ENCODE peak calls at places on chromosomes 6 and 20, in six cellular contexts. R is tibial artery, G is A549, A is endothelial cell of umbilical vein, X is HCT116, I is sigmoid colon. M is an unnamed sample.

GRCh38 chr6:151196571-151196970 is 43.2 kb upstream of the AKAP12 start:
- DNase-seq in X (no peak), I (peak), A (no peak), G (no peak), R (peak), M (peak)

GRCh38 chr20:15487030-15487429 is 1086.2 kb downstream of the KIF16B start:
- DNase-seq in A (no peak), I (no peak), X (no peak), G (no peak), R (no peak), M (no peak)

GRCh38 chr6:157520986-157521664 is 140.1 kb downstream of the ZDHHC14 start:
- DNase-seq in A (no peak), X (no peak), I (no peak), G (no peak), R (no peak), M (no peak)

GRCh38 chr6:166592818-166593217 is 6.3 kb upstream of the RAMACL start:
- DNase-seq in G (no peak), R (no peak), I (no peak), X (no peak), A (no peak), M (no peak)

GRCh38 chr20:10686356-10687169 is 12.8 kb upstream of the JAG1 start:
- DNase-seq in A (no peak), R (no peak), X (no peak), I (no peak), G (no peak), M (no peak)

GRCh38 chr6:158431036-158431435 is 118.8 kb downstream of the TULP4 start:
- DNase-seq in G (no peak), A (no peak), X (no peak), R (no peak), I (no peak), M (no peak)

GRCh38 chr6:131015630-131016263 is 47.3 kb downstream of the EPB41L2 start:
- DNase-seq in A (peak), R (no peak), G (no peak), I (no peak), X (no peak), M (peak)

GRCh38 chr20:11117808-11118528 is 444.2 kb upstream of the JAG1 start:
- DNase-seq in I (no peak), R (no peak), A (peak), G (peak), X (peak), M (no peak)

GRCh38 chr6:72238900-72239299 is 352.6 kb downstream of the RIMS1 start:
- DNase-seq in I (no peak), R (no peak), G (no peak), X (no peak), A (no peak), M (no peak)

GRCh38 chr6:100904316-100904715 is 23.2 kb upstream of the ASCC3 start:
- DNase-seq in G (no peak), X (no peak), R (no peak), I (no peak), A (no peak), M (no peak)

GRCh38 chr6:130593200-130593599 is 227.4 kb downstream of the TMEM200A start:
- DNase-seq in G (no peak), I (no peak), R (no peak), A (no peak), X (no peak), M (no peak)

GRCh38 chr6:111253999-111254778 is 166.9 kb downstream of the SLC16A10 start:
- DNase-seq in R (no peak), A (no peak), X (no peak), I (no peak), G (no peak), M (no peak)

GRCh38 chr6:135909737-135910387 is 58.4 kb downstream of the PDE7B start:
- DNase-seq in R (no peak), G (peak), I (no peak), X (peak), A (peak), M (peak)

GRCh38 chr6:28922841-28923317 is 906 bp downstream of the TRIM27 start:
- DNase-seq in X (no peak), R (peak), A (peak), I (no peak), G (peak), M (no peak)

GRCh38 chr6:159837141-159837490 is 37.0 kb downstream of the PNLDC1 start:
- DNase-seq in A (no peak), G (no peak), I (no peak), R (no peak), X (no peak), M (no peak)

GRCh38 chr20:5008743-5009142 is 7.4 kb upstream of the SLC23A2 start:
- DNase-seq in R (no peak), I (no peak), G (no peak), A (no peak), X (no peak), M (no peak)

GRCh38 chr20:41230136-41230535 is 87.4 kb downstream of the ZHX3 start:
- DNase-seq in A (no peak), G (no peak), I (no peak), R (no peak), X (no peak), M (no peak)

GRCh38 chr6:29678114-29678513 is 2.8 kb downstream of the ZFP57 start:
- DNase-seq in A (no peak), I (no peak), G (no peak), R (no peak), X (no peak), M (no peak)

GRCh38 chr6:4268171-4268570 is 132.8 kb upstream of the ECI2 start:
- DNase-seq in G (no peak), A (no peak), R (no peak), I (no peak), X (no peak), M (no peak)

GRCh38 chr6:4259391-4259790 is 124.0 kb upstream of the ECI2 start:
- DNase-seq in X (no peak), R (no peak), A (no peak), I (no peak), G (no peak), M (no peak)

GRCh38 chr6:4265740-4266139 is 130.4 kb upstream of the ECI2 start:
- DNase-seq in X (no peak), A (no peak), R (no peak), I (no peak), G (no peak), M (no peak)

GRCh38 chr6:4262506-4262905 is 127.1 kb upstream of the ECI2 start:
- DNase-seq in A (no peak), R (no peak), G (no peak), X (no peak), I (no peak), M (peak)

DNA sequence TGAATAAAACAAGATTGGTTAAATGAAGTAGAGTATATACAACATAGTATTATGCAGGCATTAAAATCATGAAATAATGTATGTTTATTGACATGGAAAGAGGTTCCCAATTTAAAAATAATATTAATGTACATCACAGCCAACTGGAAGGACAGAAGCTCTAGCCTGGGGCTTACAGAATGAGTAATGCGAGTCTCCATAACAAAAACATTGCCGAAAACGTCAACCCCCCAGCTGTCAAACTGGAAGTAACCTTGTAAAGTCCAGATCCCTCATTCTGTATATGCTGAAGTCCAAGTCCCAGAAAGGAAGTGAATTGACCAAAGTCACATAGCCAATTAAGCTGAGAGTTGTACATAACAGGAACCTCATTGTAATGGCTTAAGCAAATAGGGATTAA is 128.7 kb upstream of the ECI2 start:
- DNase-seq in R (no peak), I (no peak), A (no peak), X (no peak), G (no peak), M (no peak)
- H3K4me3 ChIP-seq in R (no peak), I (no peak), A (no peak), X (no peak), G (no peak), M (no peak)

GRCh38 chr20:53956013-53956715 is 114.2 kb downstream of the BCAS1 start:
- DNase-seq in X (no peak), I (no peak), G (no peak), A (no peak), R (no peak), M (no peak)

GRCh38 chr20:53957421-53958172 is 112.8 kb downstream of the BCAS1 start:
- DNase-seq in R (no peak), G (no peak), A (peak), X (no peak), I (no peak), M (no peak)

GRCh38 chr20:53952528-53953096 is 117.8 kb downstream of the BCAS1 start:
- DNase-seq in X (no peak), G (no peak), A (no peak), R (no peak), I (no peak), M (no peak)

GRCh38 chr20:53958240-53958639 is 112.2 kb downstream of the BCAS1 start:
- DNase-seq in R (no peak), G (no peak), I (no peak), X (no peak), A (no peak), M (no peak)

DNA sequence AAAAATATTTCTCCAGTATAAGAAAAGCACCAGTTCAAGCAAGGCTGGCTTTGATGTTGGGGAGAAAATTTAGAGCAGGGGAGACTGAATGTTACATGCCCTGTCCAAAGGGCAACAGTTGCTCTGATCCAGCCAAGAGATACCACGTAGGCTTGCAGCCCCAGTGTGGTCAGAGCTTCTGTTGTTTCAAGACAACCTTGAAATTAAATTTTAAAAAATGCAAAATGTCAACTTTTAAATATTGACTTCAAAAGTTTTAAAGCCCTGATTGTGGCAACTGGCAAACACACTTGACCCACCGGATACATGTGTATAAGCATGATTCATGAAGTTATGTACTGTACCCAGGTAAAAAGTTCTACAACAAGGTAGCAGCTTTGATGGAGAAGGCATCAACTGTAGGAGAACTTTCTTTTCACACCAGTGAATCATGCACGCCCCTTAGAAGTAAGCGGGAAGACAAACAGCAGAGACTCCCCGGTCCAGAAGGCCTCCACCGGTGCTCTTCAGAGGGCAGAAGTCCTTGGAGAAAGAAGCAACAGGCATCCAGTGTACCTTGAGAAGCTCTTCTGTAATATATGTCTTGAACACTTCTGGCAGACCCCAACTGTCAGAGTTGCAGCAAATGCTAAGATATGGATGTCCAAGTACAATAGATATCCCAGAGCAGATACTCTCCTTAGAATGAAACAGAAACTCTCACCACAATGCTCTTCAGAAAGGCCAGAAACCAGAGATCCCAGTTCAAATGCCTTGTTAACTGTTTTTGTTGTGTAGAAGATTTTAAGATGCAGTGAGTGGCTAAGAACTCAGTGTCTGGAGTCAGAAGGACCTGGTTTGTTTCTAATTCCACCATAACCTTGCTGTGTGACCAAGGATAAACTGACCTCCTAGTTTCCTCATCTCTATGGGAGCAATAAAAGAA is 115.4 kb downstream of the BCAS1 start:
- DNase-seq in X (no peak), R (no peak), G (no peak), A (no peak), I (no peak), M (no peak)
- TF ChIP-seq CTCF in X (no peak), R (no peak), G (no peak), A (no peak), I (no peak), M (no peak)

GRCh38 chr6:35929601-35930000 is 8.7 kb upstream of the SRPK1 start:
- DNase-seq in G (no peak), I (no peak), R (no peak), X (no peak), A (no peak), M (no peak)

GRCh38 chr6:35926509-35927215 is 5.8 kb upstream of the SRPK1 start:
- DNase-seq in G (no peak), I (no peak), R (no peak), A (no peak), X (no peak), M (no peak)

GRCh38 chr6:35933844-35934243 is 12.9 kb upstream of the SRPK1 start:
- DNase-seq in A (no peak), X (no peak), I (no peak), R (no peak), G (no peak), M (no peak)

GRCh38 chr6:35935469-35935868 is 14.6 kb upstream of the SRPK1 start:
- DNase-seq in G (no peak), X (no peak), I (no peak), A (no peak), R (no peak), M (no peak)

GRCh38 chr6:35931120-35931561 is 10.2 kb upstream of the SRPK1 start:
- DNase-seq in R (no peak), G (no peak), A (no peak), I (no peak), X (no peak), M (no peak)
- H3K4me3 ChIP-seq in R (no peak), G (no peak), A (no peak), I (no peak), X (no peak), M (no peak)

GRCh38 chr20:8803065-8803464 is 265.8 kb upstream of the PLCB4 start:
- DNase-seq in G (no peak), A (peak), X (no peak), R (no peak), I (no peak), M (no peak)
- TF ChIP-seq CTCF in G (no peak), A (no peak), X (no peak), R (no peak), I (no peak), M (no peak)

GRCh38 chr6:18388942-18389341 is 1.8 kb downstream of the RNF144B start:
- DNase-seq in X (no peak), G (peak), A (peak), I (no peak), R (no peak), M (no peak)

GRCh38 chr6:18387061-18387721 is at the start of gene RNF144B:
- DNase-seq in G (peak), I (peak), X (peak), R (peak), A (peak), M (peak)

GRCh38 chr6:18384621-18385020 is 2.5 kb upstream of the RNF144B start:
- DNase-seq in I (no peak), R (no peak), A (no peak), X (no peak), G (no peak), M (no peak)

GRCh38 chr6:18388252-18388651 is 1.1 kb downstream of the RNF144B start:
- DNase-seq in I (no peak), A (peak), X (no peak), G (no peak), R (no peak), M (no peak)

GRCh38 chr6:18386302-18386976 is 711 bp upstream of the RNF144B start:
- DNase-seq in X (no peak), G (no peak), R (peak), I (no peak), A (peak), M (no peak)
- H3K4me3 ChIP-seq in X (peak), G (no peak), R (peak), I (peak), A (no peak), M (peak)

GRCh38 chr6:137230547-137230946 is 11.4 kb upstream of the IFNGR1 start:
- DNase-seq in I (no peak), X (no peak), G (no peak), A (no peak), R (no peak), M (no peak)
- TF ChIP-seq CTCF in I (no peak), X (no peak), G (no peak), A (no peak), R (no peak), M (no peak)